ENCODE peak calls at places on chromosomes 13 and 19, in four cellular contexts. N, J, C and E are unnamed samples. For H3F3A, the result is how much of the 10 kb centered on the place peaks cover.

GRCh38 chr13:25689539-25689938 is 317.8 kb downstream of the ATP8A2 start:
- DNase-seq in N (no peak), J (no peak), C (no peak), E (no peak)

GRCh38 chr19:7865262-7865911 is 8.8 kb downstream of the PRR36 start:
- DNase-seq in N (no peak), J (no peak), C (no peak), E (no peak)

GRCh38 chr13:45278096-45278645 is 62.8 kb downstream of the TPT1 start:
- DNase-seq in N (no peak), J (no peak), C (no peak), E (no peak)

GRCh38 chr13:50650936-50651638 is 192.4 kb downstream of the DLEU7 start:
- DNase-seq in N (no peak), J (no peak), C (no peak), E (peak)

GRCh38 chr13:106083620-106084350 is 451.7 kb downstream of the EFNB2 start:
- DNase-seq in N (peak), J (peak), C (peak), E (peak)

GRCh38 chr13:39451301-39451700 is 151.7 kb downstream of the LHFPL6 start:
- DNase-seq in N (no peak), J (no peak), C (no peak), E (peak)

GRCh38 chr13:24875566-24875965 is 111.6 kb downstream of the RNF17 start:
- DNase-seq in N (no peak), J (no peak), C (no peak), E (no peak)

GRCh38 chr19:41666075-41666474 is 22.0 kb downstream of the CEACAM7 start:
- DNase-seq in N (no peak), J (no peak), C (no peak), E (no peak)

GRCh38 chr13:110377178-110378175 is 70.4 kb downstream of the COL4A2 start:
- DNase-seq in N (no peak), J (no peak), C (no peak), E (no peak)

GRCh38 chr19:17625043-17625442 is 63.1 kb downstream of the UNC13A start:
- DNase-seq in N (no peak), J (no peak), C (no peak), E (no peak)

GRCh38 chr19:5000120-5000611 is 31.3 kb downstream of the KDM4B start:
- DNase-seq in N (no peak), J (no peak), C (no peak), E (no peak)

GRCh38 chr19:15813916-15814315 is 1.5 kb downstream of the OR10H1 start:
- DNase-seq in N (no peak), J (no peak), C (no peak), E (no peak)

GRCh38 chr13:67225252-67226159 is 4.6 kb downstream of the PCDH9 start:
- DNase-seq in N (no peak), J (peak), C (no peak), E (no peak)

GRCh38 chr13:40640845-40641458 is 25.5 kb downstream of the FOXO1 start:
- DNase-seq in N (no peak), J (no peak), C (peak), E (no peak)

GRCh38 chr13:110453767-110454166 is 107.8 kb downstream of the RAB20 start:
- DNase-seq in N (no peak), J (no peak), C (no peak), E (no peak)

GRCh38 chr19:5711713-5712161 is 8.2 kb downstream of the LONP1 start:
- DNase-seq in N (no peak), J (no peak), C (no peak), E (no peak)

GRCh38 chr19:54489341-54489740 is 13.3 kb upstream of the LAIR2 start:
- DNase-seq in N (no peak), J (no peak), C (no peak), E (no peak)

GRCh38 chr19:3520166-3521103 is 14.3 kb downstream of the FZR1 start:
- DNase-seq in N (peak), J (no peak), C (no peak), E (no peak)

GRCh38 chr13:44713793-44714469 is 137.8 kb upstream of the TSC22D1 start:
- DNase-seq in N (no peak), J (no peak), C (peak), E (peak)

GRCh38 chr19:33684550-33685303 is 63.0 kb downstream of the CHST8 start:
- DNase-seq in N (peak), J (peak), C (no peak), E (no peak)

GRCh38 chr19:40921005-40921897 is 39.2 kb upstream of the CYP2A7 start:
- DNase-seq in N (no peak), J (no peak), C (peak), E (peak)

GRCh38 chr13:26186995-26187394 is 35.1 kb downstream of the RNF6 start:
- DNase-seq in N (peak), J (no peak), C (no peak), E (peak)

GRCh38 chr19:38375748-38376147 is 1.4 kb downstream of the PSMD8 start:
- DNase-seq in N (no peak), J (peak), C (no peak), E (peak)

GRCh38 chr19:29543381-29543780 is 17.6 kb downstream of the VSTM2B start:
- DNase-seq in N (no peak), J (no peak), C (no peak), E (no peak)

GRCh38 chr19:862529-863304 is 3.3 kb downstream of the CFD start:
- DNase-seq in N (peak), J (peak), C (no peak), E (peak)

GRCh38 chr13:46404732-46405097 is 17.7 kb upstream of the RUBCNL start:
- DNase-seq in N (no peak), J (no peak), C (no peak), E (no peak)

GRCh38 chr13:35496761-35497386 is 20.4 kb upstream of the MAB21L1 start:
- DNase-seq in N (no peak), J (no peak), C (no peak), E (peak)

GRCh38 chr19:10295305-10295846 is 5.6 kb downstream of the ICAM5 start:
- DNase-seq in N (peak), J (peak), C (no peak), E (peak)

GRCh38 chr19:5210556-5210955 is 130.1 kb downstream of the PTPRS start:
- DNase-seq in N (no peak), J (no peak), C (no peak), E (no peak)

GRCh38 chr13:39561971-39562370 is 41.0 kb downstream of the LHFPL6 start:
- DNase-seq in N (no peak), J (no peak), C (peak), E (no peak)

GRCh38 chr19:7628589-7629311 is 595 bp downstream of the XAB2 start:
- DNase-seq in N (no peak), J (peak), C (no peak), E (peak)

GRCh38 chr19:5664515-5664914 is 15.8 kb downstream of the MICOS13 start:
- DNase-seq in N (no peak), J (no peak), C (no peak), E (no peak)

GRCh38 chr19:12945479-12946091 is at the start of gene RAD23A:
- DNase-seq in N (peak), J (peak), C (peak), E (peak)

GRCh38 chr19:12947702-12948596 is 2.3 kb downstream of the RAD23A start:
- DNase-seq in N (no peak), J (no peak), C (no peak), E (no peak)

GRCh38 chr19:12949363-12950284 is 4.0 kb downstream of the RAD23A start:
- DNase-seq in N (no peak), J (no peak), C (no peak), E (peak)

GRCh38 chr19:12946092-12946845 is 607 bp downstream of the RAD23A start:
- DNase-seq in N (peak), J (peak), C (peak), E (peak)

GRCh38 chr19:12948597-12949362 is 3.1 kb downstream of the RAD23A start:
- DNase-seq in N (no peak), J (no peak), C (no peak), E (no peak)
- H3K9ac ChIP-seq in N (no peak), J (no peak), C (no peak), E (no peak)

DNA sequence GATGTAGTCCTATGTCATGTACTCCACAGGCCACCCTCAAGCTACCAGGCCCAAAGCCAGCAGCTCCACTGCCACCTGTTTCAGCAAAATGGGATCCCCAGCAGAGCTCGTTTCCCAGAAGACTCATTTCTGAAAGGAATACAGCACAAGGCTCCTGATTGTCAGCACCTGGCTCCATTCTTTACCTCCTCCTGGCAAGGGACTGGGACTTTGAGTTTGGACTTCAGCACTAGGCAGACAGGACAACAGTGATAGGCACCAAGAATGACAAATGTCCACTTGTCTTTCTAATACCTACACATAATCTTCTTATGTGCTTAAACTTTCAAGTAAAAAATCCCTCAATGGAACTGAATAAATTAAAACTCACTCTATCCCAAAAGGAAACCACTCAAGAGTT is 150.4 kb upstream of the RXFP2 start:
- DNase-seq in N (no peak), J (no peak), C (no peak), E (no peak)
- H3K4me2 ChIP-seq in N (no peak), J (no peak), C (no peak), E (no peak)

GRCh38 chr13:97330448-97330847 is 103.5 kb upstream of the RAP2A start:
- DNase-seq in N (no peak), J (no peak), C (no peak), E (no peak)
- H3F3A ChIP-seq in N (under half), J (under half), C (under half), E (under half)

GRCh38 chr13:102561933-102562332 is 34.9 kb upstream of the TPP2 start:
- DNase-seq in N (no peak), J (no peak), C (no peak), E (no peak)
- H3K9ac ChIP-seq in N (no peak), J (no peak), C (no peak), E (no peak)